ENCODE peak calls at places on chromosomes 2 and 18, in six cellular contexts. T, K, I, Y, N and M are unnamed samples.

GRCh38 chr2:182252534-182252933 is 174.3 kb downstream of the PDE1A start:
- DNase-seq in N (no peak), K (no peak), T (no peak), I (no peak), Y (no peak), M (no peak)

GRCh38 chr18:76444436-76445105 is 50.5 kb downstream of the ZNF516 start:
- DNase-seq in K (no peak), N (no peak), T (no peak), Y (no peak), I (no peak), M (no peak)

GRCh38 chr2:98376996-98377395 is 30.7 kb downstream of the CNGA3 start:
- DNase-seq in N (no peak), K (no peak), I (no peak), T (no peak), Y (no peak), M (no peak)

GRCh38 chr2:209322041-209322440 is 101.8 kb upstream of the MAP2 start:
- DNase-seq in T (no peak), K (no peak), I (no peak), N (no peak), Y (no peak), M (no peak)

GRCh38 chr2:3302751-3303582 is 74.7 kb downstream of the EIPR1 start:
- DNase-seq in Y (peak), K (no peak), N (peak), I (no peak), T (no peak), M (no peak)

GRCh38 chr2:147939313-147939712 is 81.2 kb downstream of the ORC4 start:
- DNase-seq in I (no peak), Y (no peak), T (no peak), K (no peak), N (no peak), M (no peak)

GRCh38 chr2:36362291-36362690 is 6.7 kb downstream of the CRIM1 start:
- DNase-seq in N (no peak), I (no peak), K (no peak), T (no peak), Y (no peak), M (no peak)

GRCh38 chr18:53785811-53786210 is 438.7 kb downstream of the MBD2 start:
- DNase-seq in N (no peak), Y (no peak), K (no peak), I (no peak), T (no peak), M (no peak)

GRCh38 chr2:48398285-48399135 is 131.4 kb upstream of the STON1 start:
- DNase-seq in N (no peak), I (no peak), K (no peak), Y (no peak), T (peak), M (peak)

GRCh38 chr2:65913914-65914786 is 481.8 kb upstream of the SPRED2 start:
- DNase-seq in K (no peak), Y (no peak), N (no peak), T (no peak), I (no peak), M (peak)

GRCh38 chr2:120564213-120565094 is 171.2 kb upstream of the GLI2 start:
- DNase-seq in N (peak), Y (peak), K (no peak), T (peak), I (no peak), M (peak)

GRCh38 chr2:100603945-100604633 is 41.3 kb downstream of the PDCL3 start:
- DNase-seq in Y (no peak), N (no peak), I (no peak), T (no peak), K (no peak), M (no peak)

GRCh38 chr2:128308284-128308731 is 10.4 kb downstream of the HS6ST1 start:
- DNase-seq in Y (no peak), K (no peak), T (no peak), N (no peak), I (no peak), M (no peak)

GRCh38 chr2:70325875-70326274 is 24.0 kb upstream of the FAM136A start:
- DNase-seq in Y (no peak), N (no peak), I (no peak), T (no peak), K (no peak), M (no peak)

GRCh38 chr2:57881998-57882884 is 164.4 kb upstream of the VRK2 start:
- DNase-seq in K (no peak), T (no peak), Y (peak), N (no peak), I (peak), M (no peak)

GRCh38 chr2:81389203-81389602 is 1084.7 kb upstream of the LRRTM1 start:
- DNase-seq in N (no peak), Y (no peak), T (peak), I (peak), K (no peak), M (no peak)

GRCh38 chr2:240525802-240526201 is 32.0 kb downstream of the ANKMY1 start:
- DNase-seq in T (no peak), Y (no peak), N (no peak), I (no peak), K (no peak), M (no peak)

GRCh38 chr2:182593394-182593707 is 122.7 kb upstream of the DNAJC10 start:
- DNase-seq in T (no peak), K (no peak), N (no peak), I (no peak), Y (no peak), M (no peak)

GRCh38 chr2:180196419-180196977 is 189.4 kb upstream of the CWC22 start:
- DNase-seq in T (no peak), N (no peak), Y (no peak), I (no peak), K (no peak), M (no peak)

GRCh38 chr2:161796192-161796591 is 172.0 kb downstream of the SLC4A10 start:
- DNase-seq in N (no peak), Y (peak), I (no peak), T (no peak), K (no peak), M (no peak)

GRCh38 chr18:78192044-78192443 is 787.6 kb upstream of the SALL3 start:
- DNase-seq in K (no peak), I (no peak), T (no peak), N (no peak), Y (no peak), M (no peak)

GRCh38 chr2:15053542-15053941 is 421.0 kb downstream of the LRATD1 start:
- DNase-seq in K (no peak), T (no peak), I (no peak), N (no peak), Y (no peak), M (no peak)

GRCh38 chr2:141137121-141137693 is 993.6 kb downstream of the LRP1B start:
- DNase-seq in I (no peak), K (no peak), T (no peak), N (peak), Y (no peak), M (no peak)

GRCh38 chr2:239279508-239280295 is 121.1 kb downstream of the HDAC4 start:
- DNase-seq in K (no peak), I (no peak), T (no peak), N (no peak), Y (no peak), M (no peak)

GRCh38 chr2:60550151-60550983 is 3.1 kb downstream of the BCL11A start:
- DNase-seq in T (peak), K (no peak), Y (peak), I (peak), N (peak), M (peak)

GRCh38 chr18:39701071-39701783 is 2135.6 kb upstream of the CELF4 start:
- DNase-seq in K (no peak), N (no peak), Y (no peak), T (no peak), I (no peak), M (no peak)

GRCh38 chr2:203648273-203648672 is 58.2 kb upstream of the CD28 start:
- DNase-seq in Y (peak), N (no peak), T (no peak), K (no peak), I (no peak), M (peak)

GRCh38 chr18:74251297-74252031 is 40.3 kb downstream of the CYB5A start:
- DNase-seq in K (no peak), Y (peak), I (no peak), T (no peak), N (no peak), M (no peak)

GRCh38 chr18:74257083-74257482 is 34.7 kb downstream of the CYB5A start:
- DNase-seq in I (no peak), T (no peak), Y (no peak), K (no peak), N (no peak), M (no peak)

GRCh38 chr18:74252032-74252380 is 39.8 kb downstream of the CYB5A start:
- DNase-seq in Y (no peak), T (no peak), N (no peak), K (no peak), I (no peak), M (no peak)

GRCh38 chr18:74256190-74256589 is 35.6 kb downstream of the CYB5A start:
- DNase-seq in Y (no peak), T (no peak), K (no peak), N (peak), I (no peak), M (no peak)

GRCh38 chr18:74255022-74255658 is 36.6 kb downstream of the CYB5A start:
- DNase-seq in Y (no peak), N (no peak), I (no peak), T (no peak), K (no peak), M (peak)
- TF ChIP-seq JUND in Y (no peak), N (no peak), I (no peak), T (no peak), K (no peak), M (no peak)

DNA sequence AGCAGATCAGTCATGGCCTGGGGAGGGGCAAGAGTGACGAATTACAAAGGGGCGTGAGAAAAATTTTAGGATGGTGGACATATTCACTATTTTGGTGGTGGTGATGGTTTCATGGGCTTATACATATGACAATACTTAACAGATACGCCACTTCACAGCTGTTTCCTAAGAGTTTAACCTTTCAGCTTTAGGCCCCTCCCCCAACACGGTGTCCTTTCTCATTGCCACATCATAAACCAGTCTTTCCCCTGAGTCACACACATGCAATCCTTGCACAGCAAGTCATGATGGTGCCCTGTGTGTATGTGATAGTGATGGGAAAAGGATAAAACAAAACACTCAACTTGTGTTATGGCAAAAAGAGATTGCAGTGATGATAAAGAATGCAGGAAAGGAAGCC is 47.6 kb upstream of the IL1R1 start:
- DNase-seq in K (no peak), Y (peak), I (peak), N (no peak), T (peak), M (no peak)
- TF ChIP-seq JUND in K (no peak), Y (no peak), I (peak), N (peak), T (peak), M (no peak)

GRCh38 chr2:33909945-33910344 is 310.8 kb upstream of the FAM98A start:
- DNase-seq in K (no peak), I (no peak), Y (peak), T (no peak), N (no peak), M (peak)

GRCh38 chr2:33911327-33911726 is 312.2 kb upstream of the FAM98A start:
- DNase-seq in K (no peak), T (no peak), Y (no peak), I (no peak), N (no peak), M (no peak)
- TF ChIP-seq JUND in K (no peak), T (no peak), Y (no peak), I (no peak), N (no peak), M (no peak)

DNA sequence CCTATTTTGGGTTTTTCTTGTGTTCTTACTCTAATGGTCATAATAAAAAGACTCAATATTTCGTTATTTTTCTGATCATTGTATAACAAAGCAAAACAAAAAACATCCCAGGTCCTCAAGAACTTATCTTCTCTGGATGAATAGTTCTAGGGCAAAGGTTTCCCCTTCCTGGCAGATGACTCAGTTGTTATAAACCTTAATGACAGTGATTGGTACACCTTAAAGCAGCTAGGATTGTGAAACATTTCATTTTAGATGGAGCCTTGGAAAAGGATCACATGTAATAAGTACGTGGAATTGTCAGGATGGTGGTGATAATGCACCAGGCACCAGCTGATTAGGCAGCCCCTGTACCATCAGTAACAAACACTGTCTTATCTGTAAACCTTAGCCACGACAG is 47.2 kb downstream of the MEP1B start:
- DNase-seq in Y (no peak), T (no peak), I (no peak), N (no peak), K (no peak), M (no peak)
- TF ChIP-seq JUND in Y (no peak), T (no peak), I (no peak), N (no peak), K (no peak), M (no peak)

DNA sequence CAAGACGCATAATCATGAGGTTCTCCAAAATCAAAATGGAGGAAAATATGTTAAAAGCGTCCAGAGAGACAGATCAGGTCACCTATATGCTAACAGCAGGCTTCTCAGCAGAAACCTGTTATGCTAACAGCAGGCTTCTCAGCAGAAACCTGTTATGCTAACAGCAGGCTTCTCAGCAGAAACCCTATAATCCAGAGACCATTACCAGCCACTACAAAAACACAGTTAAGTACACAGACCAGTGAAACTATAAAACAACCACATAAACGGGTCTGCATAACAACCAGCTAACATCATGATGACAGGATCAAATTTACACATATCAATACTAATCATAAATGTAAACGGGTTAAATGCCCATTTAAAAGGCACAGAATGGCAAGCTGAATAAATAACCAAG is 1548.4 kb upstream of the TMEFF2 start:
- DNase-seq in T (no peak), Y (no peak), I (no peak), K (no peak), N (no peak), M (no peak)
- TF ChIP-seq JUND in T (no peak), Y (no peak), I (no peak), K (no peak), N (no peak), M (no peak)

DNA sequence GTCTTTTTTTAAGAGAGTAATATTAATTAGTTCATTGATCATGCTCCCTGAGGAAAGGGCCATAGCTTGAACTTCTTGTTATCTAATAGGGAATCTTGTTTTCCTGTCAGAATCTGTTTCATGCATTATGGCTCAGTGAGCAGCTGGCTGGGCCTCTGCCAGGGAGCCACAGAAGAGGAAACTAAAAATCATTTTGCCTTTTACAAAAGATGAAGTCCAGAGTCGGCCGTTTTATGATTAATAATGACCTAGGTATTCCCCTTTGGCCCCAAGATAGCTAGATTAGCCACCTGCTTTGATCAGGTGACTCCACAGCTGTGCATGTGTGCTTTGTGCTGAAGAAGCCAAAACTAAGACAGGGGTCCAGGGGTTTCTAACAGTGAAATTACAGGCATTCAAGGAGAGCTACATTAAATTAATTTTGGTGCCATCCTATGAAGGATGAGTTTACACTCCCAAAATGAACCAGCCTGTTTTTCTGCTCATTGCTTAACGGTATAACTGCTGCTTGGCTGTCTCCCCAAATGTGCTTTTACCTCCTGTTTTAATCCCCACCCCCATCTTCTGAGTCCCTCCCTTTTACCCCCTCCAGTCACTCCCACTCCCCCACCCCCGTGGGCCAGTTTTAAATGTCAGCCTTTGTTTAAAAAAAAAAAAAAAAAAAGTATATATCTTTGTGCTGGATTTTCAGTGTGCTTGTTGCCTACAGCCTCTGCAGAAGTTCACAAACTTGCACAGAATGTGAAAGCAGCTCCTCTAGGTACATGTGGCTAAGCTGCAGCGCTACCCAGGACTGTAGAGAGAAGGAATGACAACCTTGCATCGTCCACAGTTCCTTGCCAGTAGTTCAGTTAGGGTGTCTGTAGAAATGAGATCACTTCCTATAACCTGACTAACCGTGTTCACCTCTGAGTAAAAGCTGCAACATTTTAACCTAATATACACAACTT is 93.1 kb downstream of the CABLES1 start:
- DNase-seq in Y (no peak), N (no peak), K (no peak), T (no peak), I (no peak), M (no peak)
- TF ChIP-seq JUND in Y (no peak), N (peak), K (no peak), T (no peak), I (no peak), M (no peak)

GRCh38 chr2:35228584-35228983 is 1127.0 kb upstream of the CRIM1 start:
- DNase-seq in K (no peak), N (no peak), Y (no peak), I (no peak), T (no peak), M (no peak)
- TF ChIP-seq JUND in K (peak), N (no peak), Y (no peak), I (no peak), T (no peak), M (no peak)

DNA sequence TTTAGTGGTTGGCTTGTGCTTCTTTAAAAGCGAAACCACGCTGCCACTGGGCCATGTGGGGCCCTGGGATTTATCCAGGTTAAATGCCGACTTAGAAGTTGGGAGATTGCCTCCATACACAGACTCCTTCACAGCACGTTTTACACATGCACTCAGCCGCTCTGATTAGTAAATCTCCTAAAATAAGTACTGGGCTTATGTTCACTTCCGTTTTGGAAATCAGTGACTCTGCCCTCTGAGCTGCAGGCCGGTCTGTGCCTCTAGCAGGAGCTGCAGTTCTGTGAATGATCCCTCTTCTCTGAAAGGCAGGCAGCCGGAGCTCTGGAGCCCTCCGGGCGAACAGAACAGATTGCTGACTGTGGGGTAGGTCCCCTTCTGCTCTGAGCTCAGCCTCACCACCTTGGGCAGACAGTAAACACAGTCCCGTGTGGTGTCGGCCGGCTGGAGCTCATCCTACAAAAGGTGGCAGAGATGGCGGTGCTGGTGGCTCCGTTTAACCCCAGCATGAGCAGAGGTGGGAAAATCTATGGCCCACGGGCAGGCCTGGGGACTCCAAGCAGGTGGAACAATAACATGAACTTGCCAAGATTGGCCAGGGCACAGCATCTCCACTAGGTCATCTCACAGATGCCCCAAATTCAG is 9.8 kb upstream of the RAB17 start:
- DNase-seq in N (peak), T (no peak), K (no peak), Y (peak), I (no peak), M (no peak)
- TF ChIP-seq JUND in N (no peak), T (no peak), K (no peak), Y (no peak), I (no peak), M (no peak)

DNA sequence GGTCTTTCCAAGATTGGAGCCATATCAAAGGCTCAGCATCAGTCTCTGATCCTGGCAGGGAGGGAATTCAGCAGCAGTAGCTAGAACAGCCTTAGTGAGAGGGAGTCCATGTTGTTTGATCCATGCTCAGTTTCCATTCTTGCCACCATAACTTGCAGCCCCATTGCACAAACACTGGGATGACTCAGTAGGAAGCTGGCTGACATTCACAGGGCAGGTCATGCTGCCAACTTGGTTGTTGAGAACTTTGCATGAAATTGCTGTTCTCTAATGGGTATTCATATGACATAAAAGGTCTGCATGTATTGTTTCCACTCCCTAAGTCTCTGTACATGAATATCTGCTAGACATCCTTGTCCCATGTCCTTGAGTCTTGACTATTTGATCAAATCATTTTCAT is 29.9 kb upstream of the STAT4 start:
- DNase-seq in I (no peak), N (no peak), Y (no peak), K (no peak), T (no peak), M (no peak)
- TF ChIP-seq JUND in I (no peak), N (no peak), Y (no peak), K (no peak), T (no peak), M (no peak)